ENCODE peak calls at places on chromosome 2, in ten cellular contexts. P is SJCRH30; D is stimulated activated CD4-positive, alpha-beta T cell treated with anti-CD3 and anti-CD28 coated beads, TNF-alpha, amount 100 ng/mL, for 24 hours; L is T follicular helper cell; X is neural progenitor cell; A is testis; W is H9; F is right cardiac atrium; E is activated CD8-positive, alpha-beta memory T cell treated with anti-CD3 and anti-CD28 coated beads, Interleukin-2, amount 50 U/mL, for 4 hours; Q is retina. T is an unnamed sample.

GRCh38 chr2:193584001-193584400 is 1389.3 kb upstream of the TMEFF2 start:
- DNase-seq in D (no peak), X (peak; percentile 65), P (peak; percentile 33), E (no peak), L (no peak), F (no peak), Q (no peak), A (peak; percentile 51), W (peak; percentile 79), T (no peak)

GRCh38 chr2:99975386-99975785 is 167.0 kb downstream of the AFF3 start:
- DNase-seq in F (no peak), W (no peak), P (no peak), X (no peak), E (no peak), A (no peak), Q (no peak), D (no peak), L (no peak), T (peak; percentile 76)

GRCh38 chr2:85954192-85954900 is 65.6 kb upstream of the ST3GAL5 start:
- DNase-seq in A (no peak), F (no peak), Q (no peak), E (no peak), P (no peak), W (no peak), L (no peak), X (no peak), D (no peak), T (no peak)

GRCh38 chr2:6434396-6434795 is 431.3 kb downstream of the CMPK2 start:
- DNase-seq in F (no peak), X (no peak), L (no peak), P (no peak), E (no peak), D (no peak), Q (no peak), A (no peak), W (no peak), T (no peak)

GRCh38 chr2:96993367-96993766 is 7.0 kb upstream of the FAM178B start:
- DNase-seq in W (no peak), L (no peak), D (no peak), F (no peak), X (no peak), A (no peak), Q (no peak), E (no peak), P (no peak), T (no peak)

GRCh38 chr2:107393516-107393915 is 433.2 kb upstream of the RGPD4 start:
- DNase-seq in D (no peak), X (no peak), A (no peak), Q (no peak), E (no peak), W (no peak), L (no peak), P (no peak), F (no peak), T (no peak)

GRCh38 chr2:65281626-65282351 is 54.2 kb downstream of the ACTR2 start:
- DNase-seq in P (no peak), D (no peak), L (no peak), W (no peak), X (peak; percentile 29), A (peak; percentile 37), F (no peak), Q (no peak), E (no peak), T (no peak)

GRCh38 chr2:175169191-175169590 is 1.2 kb upstream of the ATF2 start:
- DNase-seq in P (no peak), E (no peak), L (no peak), A (no peak), Q (no peak), W (no peak), D (no peak), F (no peak), X (no peak), T (no peak)

GRCh38 chr2:142974288-142975024 is 97.0 kb downstream of the KYNU start:
- DNase-seq in A (no peak), X (no peak), P (no peak), E (no peak), W (peak; percentile 40), L (no peak), F (no peak), Q (no peak), D (no peak), T (peak; percentile 71)

GRCh38 chr2:42102606-42103450 is 55.0 kb downstream of the PKDCC start:
- DNase-seq in D (peak; percentile 34), F (peak; percentile 86), Q (peak; percentile 74), W (peak; percentile 98), P (no peak), A (peak; percentile 54), X (peak; percentile 89), E (no peak), L (no peak), T (no peak)

GRCh38 chr2:103002954-103003353 is 241.1 kb downstream of the TMEM182 start:
- DNase-seq in A (no peak), X (no peak), D (no peak), L (no peak), Q (no peak), F (no peak), P (no peak), W (no peak), E (no peak), T (no peak)